ENCODE peak calls at places on chromosome X, in seven cellular contexts. F is SK-N-SH, R is K562, X is HCT116, U is GM12878, M is HepG2, E is H1. B is an unnamed sample.

GRCh38 chrX:56564182-56564885 is 907 bp downstream of the UBQLN2 start:
- DNase-seq in F (peak; percentile 27), R (no peak), X (no peak), U (no peak), M (peak; percentile 2), E (no peak), B (no peak)

GRCh38 chrX:41468647-41469323 is 21.6 kb downstream of the NYX start:
- DNase-seq in F (no peak), R (no peak), X (no peak), U (no peak), M (no peak), E (no peak), B (no peak)

GRCh38 chrX:85627363-85627762 is 247.9 kb upstream of the POF1B start:
- DNase-seq in F (peak; percentile 6), R (no peak), X (no peak), U (no peak), M (no peak), E (no peak), B (no peak)

GRCh38 chrX:68832516-68833447 is 4.0 kb downstream of the EFNB1 start:
- DNase-seq in F (no peak), R (no peak), X (no peak), U (no peak), M (no peak), E (no peak), B (no peak)

GRCh38 chrX:41108684-41109205 is 23.5 kb downstream of the USP9X start:
- DNase-seq in F (no peak), R (no peak), X (no peak), U (no peak), M (no peak), E (no peak), B (no peak)

GRCh38 chrX:15529165-15529564 is 28.6 kb downstream of the BMX start:
- DNase-seq in F (no peak), R (no peak), X (no peak), U (no peak), M (no peak), E (no peak), B (no peak)

GRCh38 chrX:107715331-107716044 is 60.1 kb downstream of the TSC22D3 start:
- DNase-seq in F (peak; percentile 30), R (no peak), X (no peak), U (no peak), M (no peak), E (no peak), B (no peak)

GRCh38 chrX:154822029-154822428 is 12.4 kb downstream of the SMIM9 start:
- DNase-seq in F (no peak), R (no peak), X (no peak), U (no peak), M (no peak), E (no peak), B (no peak)

GRCh38 chrX:568341-568740 is 62.2 kb upstream of the SHOX start:
- DNase-seq in F (no peak), R (no peak), X (no peak), U (no peak), M (no peak), E (no peak), B (no peak)

GRCh38 chrX:446243-446642 is 59.5 kb upstream of the PPP2R3B start:
- DNase-seq in F (no peak), R (no peak), X (no peak), U (no peak), M (no peak), E (peak; percentile 72), B (no peak)

GRCh38 chrX:101595739-101596419 is 21.9 kb downstream of the ARMCX6 start:
- DNase-seq in F (peak; percentile 52), R (peak; percentile 18), X (peak; percentile 58), U (peak; percentile 62), M (peak; percentile 17), E (no peak), B (peak; percentile 77)
- TF ChIP-seq JUND in F (no peak), R (no peak), X (no peak), U (no peak), M (no peak), E (no peak), B (no peak)

GRCh38 chrX:23332888-23333821 is 1.5 kb upstream of the PTCHD1 start:
- DNase-seq in F (peak; percentile 30), R (no peak), X (no peak), U (no peak), M (no peak), E (no peak), B (no peak)
- TF ChIP-seq JUND in F (no peak), R (no peak), X (no peak), U (no peak), M (no peak), E (no peak), B (no peak)

GRCh38 chrX:39308126-39308525 is 506.9 kb downstream of the MID1IP1 start:
- DNase-seq in F (no peak), R (no peak), X (no peak), U (no peak), M (no peak), E (no peak), B (no peak)
- TF ChIP-seq JUND in F (no peak), R (no peak), X (no peak), U (no peak), M (no peak), E (no peak), B (no peak)

GRCh38 chrX:121831601-121832000 is 784.2 kb downstream of the GLUD2 start:
- DNase-seq in F (no peak), R (no peak), X (no peak), U (no peak), M (no peak), E (no peak), B (no peak)
- TF ChIP-seq JUND in F (no peak), R (no peak), X (no peak), U (no peak), M (no peak), E (no peak), B (no peak)

GRCh38 chrX:110491846-110492620 is 133.4 kb downstream of the RTL9 start:
- DNase-seq in F (no peak), R (no peak), X (no peak), U (no peak), M (no peak), E (no peak), B (no peak)
- TF ChIP-seq JUND in F (no peak), R (no peak), X (no peak), U (no peak), M (no peak), E (no peak), B (no peak)

GRCh38 chrX:152733261-152733975 is at the start of the genes CSAG1 and MAGEA12:
- DNase-seq in F (peak; percentile 81), R (peak; percentile 75), X (no peak), U (no peak), M (no peak), E (no peak), B (no peak)
- TF ChIP-seq JUND in F (peak; percentile 12), R (no peak), X (no peak), U (no peak), M (no peak), E (no peak), B (no peak)

GRCh38 chrX:12966151-12966550 is 8.8 kb upstream of the TMSB4X start:
- DNase-seq in F (no peak), R (no peak), X (no peak), U (no peak), M (no peak), E (no peak), B (no peak)

GRCh38 chrX:12965390-12965940 is 9.4 kb upstream of the TMSB4X start:
- DNase-seq in F (no peak), R (peak; percentile 25), X (no peak), U (no peak), M (no peak), E (no peak), B (no peak)

GRCh38 chrX:12970691-12971202 is 4.2 kb upstream of the TMSB4X start:
- DNase-seq in F (no peak), R (no peak), X (no peak), U (peak; percentile 55), M (peak; percentile 27), E (no peak), B (peak; percentile 69)

GRCh38 chrX:12971282-12972003 is 3.5 kb upstream of the TMSB4X start:
- DNase-seq in F (no peak), R (no peak), X (no peak), U (no peak), M (no peak), E (no peak), B (peak; percentile 78)

DNA sequence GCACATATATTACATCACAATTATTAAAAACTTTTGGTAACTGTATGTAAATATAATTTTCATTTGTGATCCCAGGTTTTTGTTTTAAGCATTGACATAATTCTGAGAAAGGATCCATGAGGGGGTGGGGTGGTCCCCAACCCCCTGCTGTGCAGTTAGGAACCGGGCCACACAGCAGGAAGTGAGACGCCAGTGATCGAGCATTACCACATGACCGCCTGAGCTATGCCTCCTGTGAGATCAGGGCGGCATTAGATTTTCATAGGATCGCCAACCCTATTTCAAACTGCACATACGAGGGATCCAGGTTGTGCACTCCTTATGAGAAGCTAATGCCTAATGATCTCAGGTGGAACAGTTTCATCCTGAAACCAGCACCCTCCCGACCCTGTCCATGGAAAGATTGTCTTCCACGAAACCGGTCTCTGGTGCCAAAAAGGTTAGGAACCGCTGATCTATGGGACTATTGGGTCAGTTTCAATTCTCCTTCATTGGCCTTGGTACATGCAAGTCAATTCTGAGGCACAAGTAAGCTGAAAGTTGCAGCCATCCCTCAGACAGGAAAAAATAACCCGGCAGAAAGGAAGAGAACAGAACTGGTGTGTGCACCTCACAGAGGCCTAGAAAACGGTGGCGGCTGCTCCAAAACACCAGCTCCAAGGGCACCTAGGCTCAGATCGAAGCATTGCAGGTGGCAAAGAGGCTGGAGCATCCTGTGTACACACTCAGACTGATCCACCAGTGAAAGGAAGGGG is 7.0 kb upstream of the TMSB4X start:
- DNase-seq in F (no peak), R (no peak), X (no peak), U (no peak), M (no peak), E (no peak), B (no peak)
- TF ChIP-seq JUND in F (no peak), R (no peak), X (no peak), U (no peak), M (no peak), E (no peak), B (no peak)

GRCh38 chrX:65528705-65529340 is 5.8 kb downstream of the LAS1L start:
- DNase-seq in F (peak; percentile 74), R (peak; percentile 71), X (no peak), U (no peak), M (no peak), E (peak; percentile 23), B (peak; percentile 11)
- TF ChIP-seq JUND in F (no peak), R (no peak), X (no peak), U (no peak), M (no peak), E (no peak), B (no peak)

B was measured in T47D.